ENCODE peak calls at places on chromosome 4, in seven cellular contexts. T, Y, J, L, W, D and E are unnamed samples.

GRCh38 chr4:95114521-95114920 is 356.8 kb downstream of the BMPR1B start:
- DNase-seq in Y (no peak), T (no peak), J (no peak), W (no peak), L (no peak), D (no peak), E (no peak)

GRCh38 chr4:183200453-183200852 is 101.4 kb downstream of the WWC2 start:
- DNase-seq in L (peak), J (peak), T (no peak), D (no peak), Y (no peak), W (peak), E (no peak)

GRCh38 chr4:110163327-110164070 is 34.9 kb downstream of the ELOVL6 start:
- DNase-seq in W (no peak), Y (no peak), J (no peak), T (no peak), D (no peak), L (peak), E (no peak)

GRCh38 chr4:186693159-186693815 is 30.4 kb downstream of the FAT1 start:
- DNase-seq in Y (no peak), T (no peak), D (no peak), J (peak), L (peak), W (peak), E (no peak)

GRCh38 chr4:82833696-82834313 is 35.2 kb upstream of the SCD5 start:
- DNase-seq in L (peak), J (no peak), W (peak), Y (no peak), T (no peak), D (no peak), E (no peak)

GRCh38 chr4:66564901-66565648 is 894.8 kb upstream of the EPHA5 start:
- DNase-seq in L (peak), W (no peak), Y (no peak), J (no peak), D (no peak), T (no peak), E (no peak)

GRCh38 chr4:87270144-87270543 is 49.7 kb upstream of the KLHL8 start:
- DNase-seq in J (no peak), L (peak), Y (peak), D (peak), T (no peak), W (peak), E (no peak)

GRCh38 chr4:97942951-97943350 is 200.3 kb downstream of the STPG2 start:
- DNase-seq in T (no peak), W (no peak), Y (no peak), L (no peak), D (no peak), J (no peak), E (no peak)

GRCh38 chr4:3384771-3385701 is 56.7 kb upstream of the HGFAC start:
- DNase-seq in J (peak), L (no peak), W (no peak), T (no peak), Y (no peak), D (no peak), E (no peak)

GRCh38 chr4:34293459-34293858 is 1950.9 kb downstream of the ARAP2 start:
- DNase-seq in W (no peak), D (no peak), Y (no peak), J (no peak), T (no peak), L (no peak), E (no peak)

GRCh38 chr4:8593268-8594096 is 917 bp downstream of the CPZ start:
- DNase-seq in D (no peak), J (no peak), W (no peak), Y (no peak), L (no peak), T (no peak), E (no peak)

GRCh38 chr4:110087116-110087708 is 111.2 kb downstream of the ELOVL6 start:
- DNase-seq in T (no peak), W (peak), J (no peak), Y (no peak), L (peak), D (no peak), E (no peak)

GRCh38 chr4:166600264-166600663 is 634.0 kb downstream of the SPOCK3 start:
- DNase-seq in L (no peak), W (no peak), T (no peak), D (no peak), Y (no peak), J (no peak), E (no peak)

DNA sequence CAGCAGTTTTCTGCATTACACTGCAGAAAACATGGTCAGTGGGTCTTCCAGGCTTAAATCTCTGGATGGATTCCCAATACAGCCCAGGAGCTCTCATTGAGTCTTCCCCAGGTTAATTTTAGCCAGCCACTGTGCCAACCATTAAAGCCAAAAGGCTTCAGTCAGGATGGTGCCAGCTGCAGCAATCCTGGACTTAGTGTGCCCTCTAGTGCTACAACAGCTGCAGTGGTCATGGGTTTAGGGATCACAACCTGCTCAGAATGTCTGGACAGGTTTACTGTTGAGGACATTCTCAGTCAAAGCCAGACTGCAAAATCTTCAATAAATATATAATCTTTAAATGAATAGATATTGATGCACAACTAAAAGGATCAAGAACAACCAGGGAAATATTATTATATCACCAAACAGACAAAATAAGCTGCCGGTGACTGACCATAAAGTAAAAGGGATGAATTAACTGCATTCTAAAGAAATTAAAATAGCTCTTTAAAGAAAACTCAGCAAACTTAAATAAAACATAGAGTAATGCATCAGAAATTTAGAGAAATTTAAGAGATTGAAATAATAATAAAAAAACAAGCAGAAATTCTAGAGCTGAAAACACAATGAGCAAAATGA is 639.9 kb downstream of the SPOCK3 start:
- DNase-seq in J (no peak), D (peak), T (peak), W (peak), Y (peak), L (peak), E (peak)
- TF ChIP-seq CTCF in J (no peak), D (peak), T (no peak), W (peak), Y (peak), L (peak), E (peak)

GRCh38 chr4:56391270-56391669 is 4.0 kb upstream of the AASDH start:
- DNase-seq in T (no peak), L (no peak), W (no peak), J (no peak), D (no peak), Y (no peak), E (no peak)

GRCh38 chr4:56386091-56386490 is 1.2 kb downstream of the AASDH start:
- DNase-seq in J (no peak), Y (no peak), W (no peak), D (no peak), L (no peak), T (no peak), E (no peak)

GRCh38 chr4:56389558-56389957 is 2.3 kb upstream of the AASDH start:
- DNase-seq in T (no peak), L (no peak), J (no peak), W (no peak), Y (no peak), D (no peak), E (no peak)

GRCh38 chr4:56388311-56388710 is 1.0 kb upstream of the AASDH start:
- DNase-seq in W (no peak), Y (no peak), J (no peak), D (no peak), L (no peak), T (no peak), E (no peak)

GRCh38 chr4:56387023-56388001 is at the start of gene AASDH:
- DNase-seq in J (peak), Y (peak), W (peak), L (peak), T (peak), D (peak), E (peak)
- TF ChIP-seq CTCF in J (no peak), Y (no peak), W (no peak), L (no peak), T (no peak), D (no peak), E (no peak)

GRCh38 chr4:121308328-121308663 is 72.5 kb downstream of the QRFPR start:
- DNase-seq in L (peak), Y (no peak), D (no peak), J (no peak), W (no peak), T (no peak), E (no peak)

GRCh38 chr4:121308828-121309227 is 72.0 kb downstream of the QRFPR start:
- DNase-seq in D (no peak), Y (no peak), J (no peak), W (no peak), L (no peak), T (no peak), E (no peak)

GRCh38 chr4:121304843-121305348 is 75.9 kb downstream of the QRFPR start:
- DNase-seq in J (no peak), Y (no peak), W (no peak), D (no peak), L (no peak), T (no peak), E (no peak)

GRCh38 chr4:121306932-121307331 is 73.9 kb downstream of the QRFPR start:
- DNase-seq in L (no peak), D (no peak), J (no peak), Y (no peak), T (no peak), W (no peak), E (no peak)

GRCh38 chr4:121307441-121308327 is 73.1 kb downstream of the QRFPR start:
- DNase-seq in W (peak), L (peak), Y (peak), T (no peak), J (no peak), D (no peak), E (no peak)
- TF ChIP-seq CTCF in W (peak), L (peak), Y (peak), T (peak), J (peak), D (peak), E (peak)

GRCh38 chr4:153332936-153333335 is 11.6 kb upstream of the MND1 start:
- DNase-seq in D (no peak), L (no peak), Y (no peak), J (no peak), T (no peak), W (no peak), E (no peak)
- TF ChIP-seq CTCF in D (no peak), L (no peak), Y (no peak), J (no peak), T (no peak), W (no peak), E (no peak)

GRCh38 chr4:169066934-169067333 is 56.9 kb upstream of the CBR4 start:
- DNase-seq in Y (no peak), D (no peak), W (no peak), J (no peak), T (no peak), L (no peak), E (no peak)

GRCh38 chr4:169071781-169072180 is 61.7 kb upstream of the CBR4 start:
- DNase-seq in J (no peak), T (no peak), D (no peak), Y (no peak), W (no peak), L (no peak), E (no peak)

GRCh38 chr4:169070895-169071218 is 60.8 kb upstream of the CBR4 start:
- DNase-seq in Y (no peak), D (no peak), W (no peak), J (peak), T (no peak), L (no peak), E (no peak)

GRCh38 chr4:169070071-169070894 is 60.2 kb upstream of the CBR4 start:
- DNase-seq in W (peak), Y (no peak), L (no peak), D (no peak), T (no peak), J (peak), E (no peak)

DNA sequence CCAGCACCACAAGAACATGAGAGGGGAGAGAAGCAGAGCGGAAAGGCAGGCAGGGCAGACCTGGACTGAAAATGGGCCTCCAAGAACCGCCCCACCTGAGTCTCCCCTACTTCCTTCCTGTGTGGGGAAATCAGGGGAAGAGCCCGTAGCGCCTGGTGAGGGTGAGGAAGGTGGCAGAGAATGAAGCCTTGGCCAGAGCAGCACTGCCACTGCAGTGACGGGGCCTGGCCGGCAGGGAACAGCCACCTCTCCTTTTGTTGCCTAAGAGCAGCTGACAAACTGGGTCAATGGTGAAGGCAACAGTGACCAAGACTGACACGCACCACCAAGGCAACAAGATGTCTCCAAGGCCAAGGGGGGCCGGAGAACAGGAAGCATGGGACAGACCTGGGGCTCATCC is 58.4 kb upstream of the CBR4 start:
- DNase-seq in T (no peak), J (no peak), L (no peak), Y (no peak), W (no peak), D (no peak), E (no peak)
- TF ChIP-seq CTCF in T (no peak), J (no peak), L (no peak), Y (no peak), W (no peak), D (no peak), E (no peak)